ENCODE peak calls at places on chromosomes 6 and 20, in five cellular contexts. T is NCI-H1105; K is activated CD4-positive, alpha-beta T cell treated with anti-CD3 and anti-CD28 coated beads for 48 hours; C is activated naive CD8-positive, alpha-beta T cell treated with anti-CD3 and anti-CD28 coated beads, Interleukin-2, amount 50 U/mL, for 24 hours; Y is heart right ventricle. E is an unnamed sample.

GRCh38 chr6:158125271-158125670 is 42.8 kb downstream of the SERAC1 start:
- DNase-seq in Y (no peak), C (no peak), T (no peak), K (no peak), E (no peak)

GRCh38 chr20:8673116-8673515 is 395.8 kb upstream of the PLCB4 start:
- DNase-seq in K (no peak), Y (no peak), T (no peak), C (no peak), E (no peak)

GRCh38 chr20:9185511-9185910 is 116.6 kb downstream of the PLCB4 start:
- DNase-seq in C (no peak), T (no peak), Y (no peak), K (no peak), E (no peak)

GRCh38 chr20:46307139-46307998 is 929 bp downstream of the CDH22 start:
- DNase-seq in Y (no peak), K (peak), T (peak), C (peak), E (peak)

GRCh38 chr20:46119028-46119546 is 973 bp downstream of the CD40 start:
- DNase-seq in Y (no peak), T (no peak), K (no peak), C (no peak), E (no peak)

GRCh38 chr6:40077315-40077714 is 143.1 kb upstream of the MOCS1 start:
- DNase-seq in K (no peak), Y (no peak), C (no peak), T (no peak), E (no peak)

GRCh38 chr6:56620229-56620868 is 22.3 kb downstream of the DST start:
- DNase-seq in K (no peak), Y (peak), C (no peak), T (no peak), E (no peak)

GRCh38 chr6:162973975-162974374 is 246.2 kb downstream of the PACRG start:
- DNase-seq in K (no peak), Y (no peak), T (no peak), C (no peak), E (no peak)

GRCh38 chr6:170290306-170291128 is at the start of gene DLL1:
- DNase-seq in T (peak), Y (peak), C (peak), K (peak), E (peak)

GRCh38 chr20:11995750-11996567 is 78.3 kb downstream of the BTBD3 start:
- DNase-seq in C (no peak), T (no peak), K (no peak), Y (peak), E (no peak)

GRCh38 chr6:27205375-27206278 is 41.9 kb upstream of the PRSS16 start:
- DNase-seq in Y (no peak), K (peak), C (peak), T (no peak), E (no peak)

GRCh38 chr6:118810420-118811027 is 83.4 kb upstream of the ASF1A start:
- DNase-seq in C (peak), K (peak), T (no peak), Y (no peak), E (peak)

GRCh38 chr20:31861346-31862156 is 8.8 kb downstream of the DUSP15 start:
- DNase-seq in C (peak), K (peak), T (peak), Y (peak), E (peak)

GRCh38 chr20:11275740-11276139 is 601.9 kb upstream of the JAG1 start:
- DNase-seq in T (no peak), C (no peak), K (no peak), Y (no peak), E (no peak)

GRCh38 chr6:13355969-13356368 is 27.6 kb upstream of the TBC1D7 start:
- DNase-seq in T (no peak), K (peak), Y (no peak), C (no peak), E (no peak)

GRCh38 chr6:127880452-127880851 is 20.4 kb downstream of the THEMIS start:
- DNase-seq in K (no peak), Y (no peak), C (no peak), T (peak), E (no peak)

GRCh38 chr20:62142252-62143117 is 709 bp downstream of the PSMA7 start:
- DNase-seq in Y (no peak), T (no peak), C (peak), K (no peak), E (no peak)

GRCh38 chr6:3965071-3965718 is 113.7 kb downstream of the FAM217A start:
- DNase-seq in C (no peak), K (no peak), Y (no peak), T (no peak), E (no peak)

GRCh38 chr6:45609141-45609638 is 231.5 kb upstream of the SUPT3H start:
- DNase-seq in Y (no peak), K (no peak), T (no peak), C (no peak), E (peak)

GRCh38 chr6:157953580-157954091 is 28.0 kb upstream of the SYNJ2 start:
- DNase-seq in K (no peak), Y (no peak), C (no peak), T (no peak), E (no peak)

GRCh38 chr6:126535585-126535984 is 195.7 kb downstream of the CENPW start:
- DNase-seq in K (no peak), T (no peak), C (no peak), Y (no peak), E (no peak)

GRCh38 chr20:54658525-54658924 is 183.1 kb downstream of the DOK5 start:
- DNase-seq in T (no peak), C (no peak), Y (no peak), K (no peak), E (no peak)

GRCh38 chr20:4637081-4637797 is 84.5 kb upstream of the PRND start:
- DNase-seq in Y (no peak), C (no peak), K (peak), T (peak), E (no peak)

GRCh38 chr6:16583151-16583762 is 178.0 kb downstream of the ATXN1 start:
- DNase-seq in K (no peak), Y (no peak), T (no peak), C (no peak), E (no peak)

GRCh38 chr20:18632196-18632789 is 44.4 kb downstream of the DTD1 start:
- DNase-seq in K (peak), Y (peak), C (peak), T (peak), E (peak)

GRCh38 chr6:157962601-157963084 is 19.0 kb upstream of the SYNJ2 start:
- DNase-seq in C (no peak), K (peak), Y (no peak), T (no peak), E (no peak)

GRCh38 chr6:169019727-169020491 is 233.7 kb downstream of the THBS2 start:
- DNase-seq in Y (no peak), C (no peak), K (no peak), T (no peak), E (no peak)

GRCh38 chr20:33733654-33734576 is 2.1 kb downstream of the ZNF341 start:
- DNase-seq in K (no peak), C (no peak), T (no peak), Y (no peak), E (no peak)

GRCh38 chr6:149755300-149756260 is 6.0 kb downstream of the PCMT1 start:
- DNase-seq in C (no peak), T (no peak), Y (no peak), K (no peak), E (no peak)

E was measured in lower lobe of right lung.